ENCODE peak calls at places on chromosomes 1 and 21, in five cellular contexts. O is lower lobe of right lung, Q is ovary, U is cardiac muscle cell, S is mammary epithelial cell. I is an unnamed sample.
A peak's percentile ranks its signal among the peaks of the same experiment; 100 is the strongest.

GRCh38 chr1:207519505-207520399 is 23.8 kb downstream of the CR1 start:
- DNase-seq in O (no peak), Q (no peak), U (peak; percentile 13), S (no peak), I (no peak)

GRCh38 chr1:10727703-10728348 is 68.6 kb downstream of the CASZ1 start:
- DNase-seq in O (no peak), Q (no peak), U (no peak), S (no peak), I (no peak)

GRCh38 chr21:41610042-41610839 is 102.3 kb upstream of the TMPRSS2 start:
- DNase-seq in O (peak; percentile 77), Q (peak; percentile 33), U (peak; percentile 76), S (peak; percentile 32), I (no peak)

GRCh38 chr1:15797614-15798390 is 9.6 kb downstream of the UQCRHL start:
- DNase-seq in O (no peak), Q (no peak), U (peak; percentile 66), S (no peak), I (no peak)

GRCh38 chr1:93178418-93178817 is 1.8 kb downstream of the TMED5 start:
- DNase-seq in O (no peak), Q (no peak), U (peak; percentile 64), S (peak; percentile 7), I (no peak)

GRCh38 chr1:1567152-1567830 is 7.4 kb downstream of the SSU72 start:
- DNase-seq in O (no peak), Q (no peak), U (no peak), S (no peak), I (no peak)

GRCh38 chr1:54310439-54311328 is 95.5 kb downstream of the SSBP3 start:
- DNase-seq in O (peak; percentile 62), Q (no peak), U (peak; percentile 66), S (peak; percentile 62), I (no peak)

GRCh38 chr1:45282346-45282745 is 44.3 kb upstream of the HPDL start:
- DNase-seq in O (no peak), Q (no peak), U (peak; percentile 83), S (no peak), I (no peak)

GRCh38 chr1:234961468-234962339 is 166.9 kb downstream of the TOMM20 start:
- DNase-seq in O (no peak), Q (no peak), U (peak; percentile 95), S (no peak), I (peak; percentile 85)

GRCh38 chr1:210741564-210741963 is 392.4 kb downstream of the KCNH1 start:
- DNase-seq in O (no peak), Q (no peak), U (no peak), S (no peak), I (no peak)

GRCh38 chr1:15584489-15585363 is at the start of gene AGMAT:
- DNase-seq in O (peak; percentile 50), Q (no peak), U (peak; percentile 45), S (no peak), I (no peak)

GRCh38 chr1:205939690-205940330 is 3.4 kb downstream of the SLC26A9 start:
- DNase-seq in O (peak; percentile 64), Q (no peak), U (no peak), S (no peak), I (no peak)

GRCh38 chr1:230867903-230868735 is at the start of gene C1orf198:
- DNase-seq in O (peak; percentile 79), Q (peak; percentile 85), U (peak; percentile 55), S (peak; percentile 49), I (no peak)

GRCh38 chr1:117627562-117628165 is 21.8 kb downstream of the TENT5C start:
- DNase-seq in O (peak; percentile 68), Q (no peak), U (no peak), S (no peak), I (no peak)

GRCh38 chr1:31315902-31316301 is 19.1 kb downstream of the ZCCHC17 start:
- DNase-seq in O (no peak), Q (no peak), U (no peak), S (no peak), I (no peak)

GRCh38 chr1:21782868-21783678 is at the start of gene USP48:
- DNase-seq in O (peak; percentile 98), Q (peak; percentile 97), U (peak; percentile 97), S (peak; percentile 95), I (peak; percentile 94)

GRCh38 chr1:46749921-46750404 is 31.0 kb upstream of the EFCAB14 start:
- DNase-seq in O (no peak), Q (no peak), U (peak; percentile 13), S (peak; percentile 54), I (no peak)

GRCh38 chr1:93635614-93636543 is 45.8 kb downstream of the BCAR3 start:
- DNase-seq in O (no peak), Q (no peak), U (no peak), S (no peak), I (no peak)

GRCh38 chr1:11342677-11343076 is 69.7 kb downstream of the UBIAD1 start:
- DNase-seq in O (no peak), Q (no peak), U (no peak), S (no peak), I (no peak)

GRCh38 chr21:31397515-31397926 is 53.5 kb upstream of the TIAM1 start:
- DNase-seq in O (no peak), Q (no peak), U (peak; percentile 58), S (peak; percentile 12), I (no peak)

GRCh38 chr1:36380782-36381181 is 4.9 kb downstream of the STK40 start:
- DNase-seq in O (no peak), Q (no peak), U (no peak), S (no peak), I (no peak)

GRCh38 chr1:21546122-21546825 is 37.1 kb downstream of the ALPL start:
- DNase-seq in O (no peak), Q (no peak), U (peak; percentile 80), S (no peak), I (no peak)

GRCh38 chr1:33719771-33720670 is 143.9 kb upstream of the HMGB4 start:
- DNase-seq in O (no peak), Q (no peak), U (peak; percentile 8), S (no peak), I (peak; percentile 7)

GRCh38 chr1:47584249-47584648 is 146.4 kb downstream of the FOXD2 start:
- DNase-seq in O (peak; percentile 65), Q (no peak), U (no peak), S (no peak), I (no peak)

GRCh38 chr21:29215709-29216108 is 83.0 kb upstream of the BACH1 start:
- DNase-seq in O (no peak), Q (no peak), U (no peak), S (no peak), I (no peak)

GRCh38 chr1:47436979-47437517 is 796 bp upstream of the FOXD2 start:
- DNase-seq in O (no peak), Q (no peak), U (peak; percentile 40), S (peak; percentile 57), I (no peak)

GRCh38 chr1:243623831-243624230 is 226.2 kb downstream of the AKT3 start:
- DNase-seq in O (no peak), Q (no peak), U (no peak), S (peak; percentile 63), I (no peak)

GRCh38 chr1:3389093-3389833 is 65.2 kb upstream of the ARHGEF16 start:
- DNase-seq in O (no peak), Q (no peak), U (no peak), S (no peak), I (no peak)

GRCh38 chr1:113928950-113929749 is at the start of gene HIPK1:
- DNase-seq in O (peak; percentile 96), Q (peak; percentile 93), U (peak; percentile 92), S (peak; percentile 86), I (peak; percentile 65)

GRCh38 chr1:158357441-158357840 is 3.7 kb downstream of the CD1E start:
- DNase-seq in O (no peak), Q (no peak), U (no peak), S (no peak), I (no peak)

GRCh38 chr1:158366783-158367182 is 13.1 kb downstream of the CD1E start:
- DNase-seq in O (no peak), Q (no peak), U (no peak), S (no peak), I (no peak)

GRCh38 chr1:158362501-158362900 is 8.8 kb downstream of the CD1E start:
- DNase-seq in O (no peak), Q (no peak), U (no peak), S (no peak), I (no peak)

GRCh38 chr1:158362941-158363340 is 9.2 kb downstream of the CD1E start:
- DNase-seq in O (no peak), Q (no peak), U (no peak), S (no peak), I (no peak)
- H3K4me3 ChIP-seq in O (no peak overlapping the region), Q (no peak overlapping the region), U (no peak overlapping the region), S (no peak overlapping the region), I (no peak overlapping the region)

GRCh38 chr1:160647329-160647720 is 481 bp upstream of the SLAMF1 start:
- DNase-seq in O (no peak), Q (no peak), U (no peak), S (no peak), I (no peak)

GRCh38 chr1:160644399-160644798 is 2.4 kb downstream of the SLAMF1 start:
- DNase-seq in O (no peak), Q (no peak), U (no peak), S (no peak), I (no peak)

GRCh38 chr1:160645386-160646063 is 1.3 kb downstream of the SLAMF1 start:
- DNase-seq in O (no peak), Q (no peak), U (no peak), S (no peak), I (no peak)

GRCh38 chr1:160646711-160647328 is at the start of gene SLAMF1:
- DNase-seq in O (no peak), Q (no peak), U (no peak), S (peak; percentile 16), I (no peak)

DNA sequence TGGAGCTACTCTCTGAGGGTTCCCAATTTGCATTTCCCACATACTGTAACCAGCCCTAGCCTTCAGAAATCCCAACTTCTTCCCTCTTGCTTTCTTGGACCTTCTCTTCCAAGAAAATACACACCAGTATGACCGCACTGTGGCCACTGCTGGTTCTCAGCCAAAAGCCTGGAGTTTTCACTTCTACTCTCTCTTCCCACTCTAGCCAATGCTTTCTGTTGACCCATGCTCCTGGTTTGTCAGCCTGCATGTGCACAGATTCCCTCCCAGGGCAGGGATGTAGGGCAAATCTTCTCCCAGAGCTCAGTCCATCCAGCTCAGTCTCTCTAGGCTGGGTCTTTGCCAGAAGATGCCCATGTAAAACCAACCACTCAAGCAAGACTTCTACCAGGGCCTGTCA is 652 bp downstream of the SLAMF1 start:
- DNase-seq in O (no peak), Q (no peak), U (no peak), S (no peak), I (no peak)
- H3K27ac ChIP-seq in O (peak overlapping the region; percentile 47), Q (no peak overlapping the region), U (no peak overlapping the region), S (no peak overlapping the region), I (no peak overlapping the region)

GRCh38 chr1:203166192-203166940 is 9.3 kb downstream of the MYBPH start:
- DNase-seq in O (no peak), Q (no peak), U (no peak), S (no peak), I (no peak)
- TF ChIP-seq CTCF in O (peak; percentile 12), Q (no peak), U (peak; percentile 21), S (no peak), I (peak; percentile 35)

DNA sequence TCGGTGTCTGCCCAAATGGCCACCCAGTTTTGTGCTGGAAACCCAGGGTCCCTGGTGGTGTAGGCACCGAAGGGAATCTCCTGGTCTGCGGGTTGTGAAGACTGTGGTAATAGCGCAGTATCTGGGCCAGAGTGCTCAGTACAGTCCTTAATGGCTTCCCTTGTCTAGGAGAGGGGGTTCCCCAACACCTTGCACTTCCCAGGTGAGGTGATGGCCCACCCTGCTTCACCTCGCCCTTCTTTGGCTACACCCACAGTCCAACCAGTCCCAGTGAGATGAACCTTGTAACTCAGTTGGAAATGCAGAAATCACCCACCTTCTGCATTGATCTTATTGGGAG is 402.4 kb downstream of the SRGAP2C start:
- DNase-seq in O (no peak), Q (no peak), U (no peak), S (no peak), I (no peak)
- H3K4me3 ChIP-seq in O (no peak overlapping the region), Q (no peak overlapping the region), U (no peak overlapping the region), S (no peak overlapping the region), I (no peak overlapping the region)

I was measured in AG04450.